ENCODE peak calls at places on chromosome 20, in ten cellular contexts. V is upper lobe of left lung, Y is transverse colon, C is sigmoid colon, M is stomach, T is GM12878, P is GM23338, H is K562, L is Panc1, J is prostate gland. K is an unnamed sample.

GRCh38 chr20:36836591-36837329 is 39.2 kb upstream of the TLDC2 start:
- DNase-seq in M (peak), Y (peak), P (peak), T (no peak), J (no peak), C (peak), L (peak), H (peak), V (no peak), K (peak)

GRCh38 chr20:63695419-63696310 is 787 bp upstream of the TNFRSF6B start:
- DNase-seq in J (no peak), L (no peak), C (peak), T (no peak), P (no peak), M (peak), H (no peak), V (peak), Y (no peak), K (no peak)

GRCh38 chr20:57894522-57894921 is 184.7 kb upstream of the PMEPA1 start:
- DNase-seq in V (no peak), H (no peak), L (no peak), J (no peak), P (no peak), C (no peak), T (no peak), Y (no peak), M (no peak), K (no peak)

GRCh38 chr20:14882157-14882556 is 544.7 kb upstream of the FLRT3 start:
- DNase-seq in T (no peak), C (no peak), L (no peak), Y (no peak), H (no peak), V (no peak), J (no peak), M (no peak), P (no peak), K (no peak)

GRCh38 chr20:54356726-54357235 is 118.6 kb upstream of the DOK5 start:
- DNase-seq in T (no peak), Y (no peak), M (no peak), H (no peak), P (no peak), J (no peak), C (no peak), V (no peak), L (no peak), K (no peak)

GRCh38 chr20:61970357-61970756 is 95.3 kb downstream of the TAF4 start:
- DNase-seq in J (no peak), H (no peak), L (no peak), C (no peak), M (no peak), Y (no peak), P (no peak), T (no peak), V (no peak), K (no peak)

GRCh38 chr20:31542201-31542842 is 28.1 kb downstream of the HM13 start:
- DNase-seq in L (no peak), P (no peak), H (no peak), J (no peak), T (no peak), Y (no peak), V (no peak), M (no peak), C (no peak), K (no peak)

GRCh38 chr20:49424536-49424935 is 57.9 kb downstream of the KCNB1 start:
- DNase-seq in H (peak), V (peak), J (no peak), L (no peak), P (peak), M (no peak), T (no peak), C (peak), Y (no peak), K (no peak)

GRCh38 chr20:278181-278580 is 12.4 kb downstream of the C20orf96 start:
- DNase-seq in V (no peak), L (no peak), Y (no peak), H (no peak), J (no peak), M (no peak), T (no peak), P (no peak), C (no peak), K (no peak)

GRCh38 chr20:57872816-57873409 is 163.1 kb upstream of the PMEPA1 start:
- DNase-seq in M (no peak), J (no peak), H (no peak), P (no peak), Y (no peak), C (peak), V (no peak), T (no peak), L (no peak), K (no peak)

GRCh38 chr20:52529856-52530255 is 338.3 kb upstream of the ZFP64 start:
- DNase-seq in T (no peak), H (no peak), V (no peak), P (no peak), J (no peak), Y (no peak), C (no peak), L (no peak), M (no peak), K (no peak)

GRCh38 chr20:57622201-57622570 is 2.0 kb upstream of the ZBP1 start:
- DNase-seq in M (no peak), H (no peak), L (no peak), J (no peak), T (no peak), V (no peak), Y (no peak), C (no peak), P (no peak), K (no peak)

GRCh38 chr20:57439432-57439831 is 48.2 kb downstream of the RBM38 start:
- DNase-seq in P (no peak), M (peak), T (no peak), Y (peak), L (no peak), C (peak), V (peak), H (no peak), J (peak), K (no peak)

GRCh38 chr20:22106308-22106938 is 401.0 kb downstream of the PAX1 start:
- DNase-seq in J (peak), L (peak), M (no peak), C (no peak), P (peak), H (peak), Y (no peak), T (no peak), V (no peak), K (no peak)

GRCh38 chr20:62666736-62667529 is 24.6 kb downstream of the SLCO4A1 start:
- DNase-seq in T (no peak), C (no peak), V (no peak), H (no peak), M (peak), L (no peak), Y (peak), P (no peak), J (no peak), K (no peak)

GRCh38 chr20:2652724-2653510 is 485 bp downstream of the NOP56 start:
- DNase-seq in V (no peak), C (no peak), Y (peak), P (peak), H (no peak), L (no peak), M (no peak), T (no peak), J (peak), K (no peak)

GRCh38 chr20:22740829-22741228 is 156.5 kb upstream of the FOXA2 start:
- DNase-seq in M (no peak), P (no peak), C (no peak), J (no peak), H (no peak), T (no peak), V (no peak), L (no peak), Y (no peak), K (no peak)

GRCh38 chr20:2859330-2860121 is 13.8 kb upstream of the PTPRA start:
- DNase-seq in P (no peak), T (no peak), H (no peak), V (no peak), J (no peak), L (no peak), Y (no peak), M (no peak), C (no peak), K (no peak)

GRCh38 chr20:2900845-2901592 is 27.7 kb downstream of the PTPRA start:
- DNase-seq in T (peak), M (no peak), L (no peak), P (no peak), H (no peak), C (no peak), J (no peak), V (no peak), Y (no peak), K (no peak)

GRCh38 chr20:51004781-51005180 is 18.1 kb downstream of the KCNG1 start:
- DNase-seq in Y (no peak), V (no peak), P (no peak), H (no peak), C (no peak), M (no peak), L (no peak), T (no peak), J (no peak), K (no peak)

GRCh38 chr20:35290186-35290886 is 1.9 kb downstream of the FAM83C start:
- DNase-seq in L (no peak), Y (no peak), J (no peak), P (no peak), H (no peak), T (no peak), V (no peak), C (no peak), M (no peak), K (no peak)

GRCh38 chr20:35791823-35792222 is 20.0 kb downstream of the PHF20 start:
- DNase-seq in Y (no peak), M (no peak), L (no peak), C (no peak), P (no peak), H (no peak), T (no peak), J (no peak), V (no peak), K (no peak)

GRCh38 chr20:31566658-31567379 is 38.3 kb upstream of the ID1 start:
- DNase-seq in Y (peak), T (no peak), H (no peak), C (no peak), J (no peak), L (no peak), V (peak), P (peak), M (peak), K (peak)

GRCh38 chr20:4490045-4490444 is 231.7 kb upstream of the PRND start:
- DNase-seq in H (no peak), P (no peak), C (no peak), M (no peak), V (no peak), T (no peak), L (no peak), Y (no peak), J (no peak), K (no peak)

GRCh38 chr20:63054103-63054474 is 47.3 kb upstream of the BHLHE23 start:
- DNase-seq in H (no peak), C (peak), J (no peak), L (no peak), T (no peak), Y (no peak), P (no peak), V (no peak), M (no peak), K (no peak)

GRCh38 chr20:17579369-17580039 is 9.6 kb downstream of the DSTN start:
- DNase-seq in P (no peak), T (no peak), Y (no peak), J (no peak), V (no peak), M (no peak), L (no peak), H (no peak), C (no peak), K (no peak)

GRCh38 chr20:16313917-16314316 is 259.3 kb downstream of the KIF16B start:
- DNase-seq in P (no peak), T (no peak), H (no peak), J (no peak), M (no peak), L (no peak), V (no peak), Y (no peak), C (no peak), K (no peak)

GRCh38 chr20:21395666-21396044 is 1.7 kb downstream of the NKX2-4 start:
- DNase-seq in H (no peak), L (no peak), M (no peak), J (no peak), T (no peak), V (no peak), Y (no peak), C (no peak), P (peak), K (no peak)

GRCh38 chr20:34582911-34583310 is 24.4 kb downstream of the MAP1LC3A start:
- DNase-seq in C (no peak), M (no peak), L (no peak), V (no peak), J (no peak), P (no peak), Y (no peak), H (peak), T (no peak), K (no peak)

GRCh38 chr20:35909796-35910195 is 44.5 kb downstream of the SCAND1 start:
- DNase-seq in P (no peak), C (no peak), M (no peak), V (no peak), H (no peak), L (no peak), Y (no peak), J (no peak), T (no peak), K (no peak)

GRCh38 chr20:57474816-57475215 is 50.1 kb downstream of the CTCFL start:
- DNase-seq in M (no peak), V (no peak), C (peak), H (no peak), T (no peak), J (no peak), P (no peak), L (no peak), Y (no peak), K (no peak)

GRCh38 chr20:48599748-48600469 is 227.9 kb downstream of the PREX1 start:
- DNase-seq in C (peak), P (no peak), Y (peak), M (no peak), V (no peak), H (no peak), L (no peak), T (no peak), J (no peak), K (no peak)

GRCh38 chr20:11247059-11247630 is 573.3 kb upstream of the JAG1 start:
- DNase-seq in H (no peak), T (no peak), M (no peak), C (no peak), Y (no peak), J (no peak), P (no peak), L (no peak), V (no peak), K (no peak)

GRCh38 chr20:29410805-29411457 is 1846.5 kb upstream of the DEFB115 start:
- DNase-seq in P (no peak), J (no peak), Y (no peak), C (no peak), L (no peak), T (no peak), M (no peak), V (peak), H (no peak), K (no peak)

GRCh38 chr20:25136643-25137559 is 55.0 kb upstream of the VSX1 start:
- DNase-seq in M (no peak), J (no peak), V (peak), L (peak), H (peak), P (no peak), C (peak), T (no peak), Y (peak), K (no peak)

GRCh38 chr20:47309806-47310426 is 46.6 kb downstream of the ZMYND8 start:
- DNase-seq in H (no peak), L (no peak), P (peak), C (peak), V (no peak), T (no peak), J (peak), Y (no peak), M (peak), K (no peak)

GRCh38 chr20:34604980-34605788 is 46.7 kb downstream of the MAP1LC3A start:
- DNase-seq in P (no peak), M (no peak), V (no peak), L (no peak), T (no peak), J (no peak), C (no peak), H (no peak), Y (no peak), K (no peak)

GRCh38 chr20:60313609-60314008 is 355.4 kb downstream of the CDH26 start:
- DNase-seq in L (no peak), M (no peak), V (no peak), Y (no peak), C (no peak), T (no peak), H (no peak), P (no peak), J (no peak), K (no peak)

GRCh38 chr20:31560900-31561598 is 44.0 kb upstream of the ID1 start:
- DNase-seq in H (no peak), M (peak), J (no peak), C (no peak), Y (peak), T (no peak), L (peak), V (no peak), P (no peak), K (no peak)

GRCh38 chr20:30175681-30176080 is 1081.8 kb upstream of the DEFB115 start:
- DNase-seq in C (no peak), V (peak), M (no peak), P (no peak), Y (no peak), L (no peak), T (no peak), H (no peak), J (no peak), K (no peak)

DNA sequence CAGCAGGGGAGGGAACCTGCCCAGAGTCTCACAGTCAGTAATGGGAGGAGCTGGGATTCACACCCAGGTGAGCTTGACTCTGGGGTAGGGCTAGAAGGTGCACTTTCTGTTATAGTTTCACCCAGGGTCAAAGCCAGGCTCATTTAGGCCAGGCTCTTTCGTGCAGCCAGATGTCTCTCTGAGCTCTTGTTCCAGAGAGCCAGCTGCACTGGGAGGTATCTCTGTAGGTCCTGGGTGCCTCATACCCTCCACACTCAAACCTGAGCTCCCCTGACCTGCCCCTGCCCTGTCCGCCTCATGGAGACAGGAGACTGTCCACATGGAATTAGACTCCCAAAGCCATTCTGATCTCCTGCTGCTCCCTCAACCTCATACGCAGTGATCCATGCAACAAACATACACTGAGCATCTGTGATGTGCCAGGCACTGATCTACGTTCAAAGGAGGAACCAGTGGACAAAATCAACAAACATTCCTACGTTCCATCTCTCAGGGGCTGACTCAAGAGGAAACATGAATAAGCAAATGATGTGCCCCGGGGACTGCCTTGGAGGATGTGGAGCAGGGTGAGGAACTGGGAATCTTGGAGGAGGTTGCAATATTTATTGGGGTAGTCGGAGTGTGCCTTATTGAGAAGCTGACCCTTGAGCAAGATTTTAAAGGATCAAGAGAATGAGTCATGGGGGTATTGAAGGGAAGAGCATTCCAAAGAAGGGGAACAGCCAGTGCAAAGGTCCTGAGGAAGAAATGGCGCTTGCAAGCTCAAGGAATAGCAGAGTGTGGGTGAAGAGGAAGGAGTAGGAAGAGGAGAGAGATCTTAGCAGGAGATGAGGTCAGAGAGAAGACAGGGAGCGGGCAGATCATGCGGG is 71.3 kb upstream of the TOX2 start:
- DNase-seq in M (no peak), Y (no peak), C (peak), P (no peak), H (no peak), L (no peak), T (no peak), V (no peak), J (no peak), K (peak)
- TF ChIP-seq POLR2AphosphoS5 in M (no peak), Y (no peak), C (no peak), P (no peak), H (no peak), L (no peak), T (no peak), V (no peak), J (no peak), K (no peak)

GRCh38 chr20:45949542-45950329 is 15.3 kb downstream of the PCIF1 start:
- DNase-seq in Y (no peak), L (no peak), M (no peak), J (no peak), P (no peak), H (no peak), V (no peak), T (no peak), C (no peak), K (no peak)
- TF ChIP-seq POLR2AphosphoS5 in Y (no peak), L (peak), M (no peak), J (no peak), P (no peak), H (peak), V (no peak), T (peak), C (peak), K (peak)

DNA sequence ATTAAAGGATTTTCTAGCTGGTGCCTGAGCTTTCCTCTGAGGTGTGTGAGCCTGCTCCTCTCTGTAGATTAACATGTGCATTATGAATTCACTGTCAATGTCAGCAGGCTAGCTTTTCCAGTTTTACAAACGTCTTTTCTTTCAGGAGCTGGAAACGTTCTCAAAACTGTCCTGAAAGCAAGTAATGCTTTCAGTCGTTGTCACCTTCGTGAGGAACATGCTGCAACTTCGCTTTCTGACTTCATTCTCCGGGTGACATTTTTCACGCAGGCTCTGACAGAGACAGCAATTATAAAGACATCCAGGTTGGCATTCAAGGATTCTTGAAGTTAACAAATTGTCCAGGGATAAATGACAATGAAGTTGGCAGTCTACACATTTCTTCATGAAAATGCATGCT is 671.5 kb downstream of the DHX35 start:
- DNase-seq in H (no peak), P (no peak), C (no peak), T (no peak), Y (no peak), M (no peak), V (no peak), J (no peak), L (no peak), K (no peak)
- TF ChIP-seq POLR2AphosphoS5 in H (no peak), P (no peak), C (no peak), T (no peak), Y (no peak), M (no peak), V (no peak), J (no peak), L (no peak), K (no peak)

DNA sequence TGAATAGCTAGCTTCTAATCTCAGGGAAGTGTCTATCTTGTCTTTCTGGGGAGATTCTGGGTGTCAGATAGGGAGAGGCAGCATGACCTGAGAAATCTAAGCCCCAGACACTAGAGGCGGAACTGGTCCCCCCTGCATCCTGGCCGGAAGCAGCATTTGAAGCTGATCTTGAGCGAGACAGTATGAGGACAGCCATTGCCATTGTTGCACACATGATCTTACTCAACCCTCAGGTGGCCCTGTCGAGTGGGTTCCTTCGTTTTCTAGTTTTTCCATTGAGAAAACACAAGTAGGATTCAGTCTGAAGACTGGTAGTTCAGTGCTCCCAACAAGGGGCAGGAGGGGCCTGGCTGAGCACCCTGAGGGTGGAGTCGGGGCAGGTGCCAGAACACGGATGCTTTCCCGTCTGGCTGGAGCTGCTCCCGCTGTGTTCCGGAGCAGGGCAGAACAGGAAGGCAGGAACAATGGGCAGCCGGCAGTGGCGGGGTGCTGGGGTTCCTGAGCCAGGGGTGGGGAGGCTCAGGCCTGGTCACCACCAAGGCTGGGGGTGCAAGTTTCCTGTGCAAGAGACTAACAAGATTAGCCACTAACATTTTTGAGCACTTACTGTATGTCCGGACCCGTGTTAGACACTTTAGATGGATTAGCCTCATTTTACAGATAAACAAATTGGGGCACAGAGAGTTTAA is 7.9 kb upstream of the SDCBP2 start:
- DNase-seq in H (no peak), L (no peak), Y (peak), T (no peak), M (peak), C (peak), J (peak), P (peak), V (peak), K (peak)
- TF ChIP-seq POLR2AphosphoS5 in H (no peak), L (peak), Y (peak), T (no peak), M (peak), C (peak), J (peak), P (no peak), V (peak), K (no peak)

GRCh38 chr20:5504061-5504739 is 187.4 kb upstream of the PROKR2 start:
- DNase-seq in H (peak), L (no peak), Y (peak), C (peak), T (no peak), V (peak), J (no peak), P (peak), M (no peak), K (no peak)
- TF ChIP-seq POLR2AphosphoS5 in H (no peak), L (no peak), Y (no peak), C (peak), T (no peak), V (no peak), J (no peak), P (no peak), M (no peak), K (no peak)